ENCODE peak calls at places on chromosome 4, in six cellular contexts. H, L, I, D, R and N are unnamed samples.

GRCh38 chr4:100933628-100934027 is 413.7 kb downstream of the PPP3CA start:
- DNase-seq in H (peak), L (no peak), I (peak), D (peak), R (peak), N (no peak)

GRCh38 chr4:304987-305680 is at the start of gene ZNF732:
- DNase-seq in H (peak), L (peak), I (peak), D (peak), R (peak), N (no peak)

GRCh38 chr4:6372649-6373525 is 99.5 kb downstream of the PPP2R2C start:
- DNase-seq in H (no peak), L (peak), I (peak), D (peak), R (peak), N (no peak)

GRCh38 chr4:7285244-7286122 is 93.1 kb downstream of the SORCS2 start:
- DNase-seq in H (no peak), L (no peak), I (no peak), D (no peak), R (no peak), N (no peak)

GRCh38 chr4:44098973-44099372 is 349.6 kb downstream of the KCTD8 start:
- DNase-seq in H (no peak), L (no peak), I (no peak), D (no peak), R (no peak), N (no peak)

GRCh38 chr4:144295286-144295995 is 154.9 kb upstream of the GYPA start:
- DNase-seq in H (peak), L (no peak), I (peak), D (no peak), R (peak), N (no peak)

GRCh38 chr4:158998624-158999023 is 104.3 kb upstream of the RAPGEF2 start:
- DNase-seq in H (peak), L (no peak), I (no peak), D (no peak), R (no peak), N (no peak)

GRCh38 chr4:62075082-62075481 is 875.0 kb downstream of the ADGRL3 start:
- DNase-seq in H (no peak), L (peak), I (no peak), D (no peak), R (no peak), N (no peak)

GRCh38 chr4:76011700-76012387 is 4.5 kb upstream of the CXCL9 start:
- DNase-seq in H (peak), L (peak), I (peak), D (peak), R (peak), N (peak)

GRCh38 chr4:185716008-185716976 is 95.7 kb downstream of the SORBS2 start:
- DNase-seq in H (no peak), L (no peak), I (no peak), D (no peak), R (no peak), N (no peak)

DNA sequence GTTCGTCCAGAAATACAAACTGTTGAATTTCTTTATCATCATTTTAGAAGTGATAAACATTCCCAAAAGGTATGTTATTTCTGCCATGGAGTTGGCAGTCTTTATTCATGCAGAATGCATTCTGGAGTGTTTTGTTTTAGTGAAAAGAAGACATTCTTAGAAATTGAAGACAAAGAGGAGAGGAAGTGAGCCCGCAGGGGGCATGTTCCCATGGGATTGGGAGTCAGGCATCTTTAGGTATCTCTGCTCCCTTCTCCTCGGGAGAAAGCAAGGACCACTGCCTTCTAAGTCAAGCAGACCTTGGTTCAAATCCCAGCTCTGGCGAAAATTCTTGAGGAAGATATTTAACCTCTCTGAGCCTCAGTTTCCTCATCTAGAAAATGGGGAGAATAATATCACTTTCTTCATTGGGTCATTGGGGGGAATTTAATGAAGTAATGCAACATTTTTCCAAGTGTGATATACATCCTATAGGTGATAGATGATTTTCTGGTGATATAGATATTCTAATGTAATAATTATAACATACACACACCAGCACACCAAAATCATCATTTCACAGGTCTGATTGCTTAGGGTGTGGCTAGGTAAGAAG is 26.5 kb upstream of the CHRNA9 start:
- DNase-seq in H (no peak), L (peak), I (no peak), D (no peak), R (no peak), N (no peak)
- H3K4me3 ChIP-seq in H (no peak), L (no peak), I (no peak), D (no peak), R (no peak), N (no peak)

GRCh38 chr4:28007693-28008092 is 1147.1 kb downstream of the STIM2 start:
- DNase-seq in H (no peak), L (no peak), I (no peak), D (no peak), R (no peak), N (no peak)

GRCh38 chr4:28006021-28006420 is 1145.4 kb downstream of the STIM2 start:
- DNase-seq in H (no peak), L (no peak), I (no peak), D (no peak), R (no peak), N (no peak)

DNA sequence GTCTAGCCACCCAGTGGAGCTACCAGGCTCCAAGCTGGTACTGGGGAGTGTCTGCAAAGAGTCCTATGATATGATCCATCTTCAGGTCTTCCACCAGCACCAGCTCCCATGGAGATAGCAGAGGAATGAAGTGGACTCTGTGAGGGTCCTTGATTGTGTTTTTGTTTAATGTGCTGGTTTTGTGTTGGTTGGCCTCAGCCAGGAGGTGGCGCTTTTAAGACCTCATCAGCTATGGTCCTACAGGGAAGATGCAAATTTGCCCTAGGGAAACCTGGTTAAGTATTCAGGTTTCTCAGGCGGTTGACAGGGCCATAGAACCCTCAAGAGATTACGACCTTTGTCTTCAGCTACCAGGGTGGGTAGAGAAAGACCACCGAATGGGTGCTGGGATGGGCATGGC is 1141.1 kb downstream of the STIM2 start:
- DNase-seq in H (no peak), L (peak), I (no peak), D (no peak), R (no peak), N (no peak)
- TF ChIP-seq CTCF in H (no peak), L (peak), I (no peak), D (no peak), R (no peak), N (no peak)

DNA sequence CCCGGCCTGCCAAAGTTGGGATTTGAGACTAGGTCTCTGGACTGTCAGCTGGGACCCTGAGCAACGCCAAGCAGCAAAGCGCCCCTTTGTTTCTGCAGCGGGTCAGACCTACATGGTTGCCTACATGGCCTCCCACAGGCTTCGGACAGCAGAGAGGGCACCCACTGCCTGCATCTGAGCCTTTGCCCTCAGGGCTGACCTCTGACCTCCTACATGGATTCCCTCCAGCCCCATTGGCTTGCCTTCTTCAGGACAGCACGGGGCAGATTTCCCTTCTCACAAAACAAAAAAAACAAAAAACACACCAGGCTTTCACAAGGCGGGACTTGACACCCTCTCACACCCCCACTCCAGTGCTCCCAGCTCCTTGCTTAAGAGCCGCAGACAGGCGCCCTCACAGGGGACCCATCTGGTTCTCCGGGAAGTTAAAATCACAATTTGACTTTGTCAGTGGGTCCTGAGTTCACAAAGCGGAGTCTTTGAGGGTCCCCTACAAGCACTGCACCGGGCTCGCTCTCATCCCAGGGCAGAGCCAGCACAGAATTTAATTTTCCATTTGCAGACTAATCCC is 32.9 kb downstream of the ZFYVE28 start:
- DNase-seq in H (no peak), L (no peak), I (no peak), D (no peak), R (no peak), N (no peak)
- H3K4me3 ChIP-seq in H (no peak), L (no peak), I (no peak), D (no peak), R (no peak), N (no peak)

DNA sequence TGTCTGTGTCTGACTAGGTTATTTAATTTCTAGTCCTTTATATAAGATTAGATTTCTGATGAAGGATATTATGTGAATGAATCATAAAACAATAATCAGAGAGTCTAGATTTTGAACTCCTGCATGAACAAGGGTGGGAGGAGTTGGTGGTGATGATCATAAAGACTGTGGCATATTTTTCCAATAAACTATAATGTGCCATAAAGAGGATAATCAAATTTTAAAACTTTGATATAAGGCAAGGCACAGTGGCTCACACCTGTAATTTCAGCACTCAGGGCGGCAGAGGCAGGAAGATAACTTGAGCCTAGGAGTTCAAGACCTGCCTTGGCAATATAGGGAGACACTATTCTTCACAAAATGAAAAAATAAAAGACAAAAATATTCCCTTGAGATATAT is 473.3 kb downstream of the GABRG1 start:
- DNase-seq in H (no peak), L (no peak), I (no peak), D (no peak), R (no peak), N (no peak)
- TF ChIP-seq CTCF in H (no peak), L (no peak), I (no peak), D (no peak), R (no peak), N (no peak)

GRCh38 chr4:79661196-79661595 is 253.2 kb upstream of the GK2 start:
- DNase-seq in H (no peak), L (no peak), I (no peak), D (no peak), R (no peak), N (no peak)

GRCh38 chr4:79663157-79663556 is 255.1 kb upstream of the GK2 start:
- DNase-seq in H (no peak), L (no peak), I (no peak), D (no peak), R (no peak), N (no peak)

GRCh38 chr4:79666875-79667274 is 258.8 kb upstream of the GK2 start:
- DNase-seq in H (no peak), L (no peak), I (no peak), D (no peak), R (no peak), N (no peak)

GRCh38 chr4:79663865-79664264 is 255.8 kb upstream of the GK2 start:
- DNase-seq in H (no peak), L (peak), I (no peak), D (no peak), R (no peak), N (no peak)

GRCh38 chr4:79662651-79663050 is 254.6 kb upstream of the GK2 start:
- DNase-seq in H (no peak), L (no peak), I (no peak), D (no peak), R (no peak), N (no peak)
- H3K4me3 ChIP-seq in H (no peak), L (no peak), I (no peak), D (no peak), R (no peak), N (no peak)

GRCh38 chr4:89640620-89641366 is 196.2 kb downstream of the SNCA start:
- DNase-seq in H (peak), L (peak), I (peak), D (peak), R (peak), N (peak)
- TF ChIP-seq CTCF in H (peak), L (peak), I (peak), D (peak), R (peak), N (peak)

GRCh38 chr4:174578366-174578765 is 56.1 kb upstream of the HPGD start:
- DNase-seq in H (peak), L (no peak), I (peak), D (peak), R (peak), N (no peak)

GRCh38 chr4:174582463-174582862 is 60.2 kb upstream of the HPGD start:
- DNase-seq in H (no peak), L (no peak), I (no peak), D (no peak), R (no peak), N (no peak)

GRCh38 chr4:174580597-174580996 is 58.3 kb upstream of the HPGD start:
- DNase-seq in H (no peak), L (no peak), I (peak), D (peak), R (no peak), N (no peak)

GRCh38 chr4:174575436-174575835 is 53.1 kb upstream of the HPGD start:
- DNase-seq in H (no peak), L (no peak), I (no peak), D (no peak), R (no peak), N (no peak)

DNA sequence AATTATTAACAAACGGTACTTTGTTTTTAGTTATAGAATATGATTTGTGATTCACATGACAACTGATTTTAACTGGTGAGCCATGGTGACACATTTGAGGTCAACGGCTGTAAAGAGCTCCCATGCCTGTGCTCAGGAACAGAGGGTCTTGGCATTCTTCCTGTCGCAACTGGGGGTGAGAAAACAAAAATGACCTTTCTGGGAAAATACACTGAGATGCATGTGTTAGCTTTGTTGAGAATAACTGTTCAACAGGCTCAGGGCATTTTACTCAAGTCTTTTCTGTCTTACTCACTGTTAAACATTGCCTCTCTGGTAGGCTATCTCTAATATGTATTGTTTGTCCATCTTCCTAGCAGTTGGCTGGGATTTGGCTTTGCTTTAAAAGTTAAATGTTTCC is 57.1 kb upstream of the HPGD start:
- DNase-seq in H (peak), L (no peak), I (peak), D (peak), R (no peak), N (no peak)
- H3K4me3 ChIP-seq in H (no peak), L (no peak), I (no peak), D (no peak), R (no peak), N (no peak)

GRCh38 chr4:188403272-188403671 is 264.0 kb downstream of the TRIML1 start:
- DNase-seq in H (no peak), L (peak), I (no peak), D (no peak), R (no peak), N (no peak)
- TF ChIP-seq CTCF in H (no peak), L (peak), I (no peak), D (no peak), R (no peak), N (no peak)

GRCh38 chr4:87500107-87500462 is 29.1 kb downstream of the SPARCL1 start:
- DNase-seq in H (no peak), L (no peak), I (no peak), D (no peak), R (no peak), N (no peak)

GRCh38 chr4:87497141-87497540 is 32.0 kb downstream of the SPARCL1 start:
- DNase-seq in H (no peak), L (peak), I (no peak), D (no peak), R (no peak), N (no peak)

GRCh38 chr4:87498446-87498900 is 30.7 kb downstream of the SPARCL1 start:
- DNase-seq in H (peak), L (no peak), I (no peak), D (peak), R (no peak), N (no peak)

GRCh38 chr4:87497586-87497985 is 31.6 kb downstream of the SPARCL1 start:
- DNase-seq in H (no peak), L (no peak), I (no peak), D (no peak), R (no peak), N (no peak)

DNA sequence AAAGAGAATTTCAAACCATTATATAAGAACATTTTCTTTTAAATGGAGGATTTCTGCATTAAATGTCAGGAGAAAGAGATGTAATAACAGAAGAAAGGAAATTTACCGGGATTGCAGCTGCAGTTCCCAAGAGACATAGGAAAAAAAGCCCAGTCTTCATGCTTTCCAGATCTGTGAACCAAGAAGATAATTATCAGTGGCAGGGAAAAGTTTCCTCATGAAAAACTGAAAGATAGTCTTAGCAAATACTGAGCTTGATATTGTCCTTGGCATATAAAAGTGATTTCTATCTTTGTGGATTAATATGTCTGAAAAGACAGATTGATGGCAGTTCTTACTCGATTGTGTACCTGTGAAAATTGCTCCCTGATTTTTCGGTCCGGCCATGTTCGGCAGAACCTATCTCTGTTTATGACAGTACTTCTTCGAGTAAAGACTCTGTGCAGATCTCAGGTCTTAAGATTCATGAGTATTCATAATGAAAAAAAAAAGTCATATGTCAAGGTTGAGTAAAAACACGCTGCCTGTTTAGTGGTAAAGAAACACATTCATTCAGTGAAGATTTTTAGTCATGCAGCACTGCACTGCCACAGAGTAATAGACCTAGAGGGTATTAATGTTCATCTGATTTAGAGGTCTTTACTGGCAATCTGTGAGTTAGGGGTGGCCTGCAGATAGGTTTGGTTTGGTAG is 29.6 kb downstream of the SPARCL1 start:
- DNase-seq in H (no peak), L (no peak), I (no peak), D (peak), R (no peak), N (no peak)
- H3K4me3 ChIP-seq in H (no peak), L (no peak), I (no peak), D (no peak), R (no peak), N (no peak)